ENCODE peak calls at places on chromosomes 6 and 20, in seven cellular contexts. Q, A, K, Y, D, R and O are unnamed samples.

GRCh38 chr20:41476013-41476441 is 109.4 kb upstream of the EMILIN3 start:
- DNase-seq in K (no peak), A (no peak), R (no peak), Y (no peak), Q (no peak), D (no peak), O (no peak)

GRCh38 chr20:62716198-62716940 is 7.7 kb downstream of the NTSR1 start:
- DNase-seq in Q (no peak), R (no peak), D (no peak), A (no peak), K (no peak), Y (no peak), O (no peak)

GRCh38 chr6:105926318-105926717 is 159.8 kb upstream of the PRDM1 start:
- DNase-seq in K (no peak), R (no peak), D (no peak), A (no peak), Y (no peak), Q (no peak), O (no peak)

GRCh38 chr6:80126657-80127350 is 20.3 kb downstream of the BCKDHB start:
- DNase-seq in K (no peak), Y (no peak), Q (no peak), D (no peak), R (no peak), A (no peak), O (no peak)

GRCh38 chr6:92201618-92202017 is 1217.7 kb downstream of the EPHA7 start:
- DNase-seq in D (no peak), Q (no peak), K (no peak), A (no peak), R (no peak), Y (no peak), O (no peak)

GRCh38 chr6:170074435-170074834 is 216.4 kb downstream of the DLL1 start:
- DNase-seq in R (no peak), Q (no peak), Y (no peak), D (no peak), K (no peak), A (no peak), O (no peak)

GRCh38 chr6:125947581-125947980 is 9.0 kb upstream of the HINT3 start:
- DNase-seq in D (no peak), Y (no peak), Q (no peak), K (no peak), A (no peak), R (no peak), O (no peak)

GRCh38 chr6:43376551-43376981 is 7.1 kb upstream of the ZNF318 start:
- DNase-seq in K (no peak), Y (no peak), Q (no peak), A (no peak), R (peak), D (no peak), O (no peak)

GRCh38 chr6:14765106-14765505 is 480.8 kb upstream of the JARID2 start:
- DNase-seq in Q (no peak), A (no peak), K (no peak), D (no peak), Y (no peak), R (no peak), O (no peak)

GRCh38 chr6:135168766-135169165 is 12.3 kb upstream of the MYB start:
- DNase-seq in K (no peak), A (no peak), Y (no peak), R (no peak), Q (no peak), D (no peak), O (no peak)

GRCh38 chr20:37564016-37564387 is 36.3 kb upstream of the BLCAP start:
- DNase-seq in Y (no peak), R (no peak), D (no peak), A (no peak), Q (no peak), K (no peak), O (no peak)

GRCh38 chr6:21332077-21332476 is 261.5 kb upstream of the SOX4 start:
- DNase-seq in A (no peak), Q (no peak), D (no peak), Y (no peak), R (no peak), K (no peak), O (no peak)

GRCh38 chr6:45727824-45728449 is 287.7 kb downstream of the CLIC5 start:
- DNase-seq in A (no peak), Q (no peak), D (no peak), R (no peak), Y (no peak), K (no peak), O (no peak)

GRCh38 chr20:4961746-4962145 is 39.6 kb downstream of the SLC23A2 start:
- DNase-seq in Y (peak), A (no peak), R (no peak), D (no peak), K (no peak), Q (no peak), O (peak)

GRCh38 chr20:43669332-43669731 is 2.4 kb downstream of the MYBL2 start:
- DNase-seq in A (no peak), R (no peak), D (no peak), K (no peak), Q (no peak), Y (no peak), O (no peak)

GRCh38 chr6:104642871-104643270 is 216.8 kb downstream of the HACE1 start:
- DNase-seq in D (no peak), Y (no peak), A (no peak), R (no peak), K (no peak), Q (no peak), O (no peak)

GRCh38 chr6:9494864-9495263 is 920.0 kb downstream of the TFAP2A start:
- DNase-seq in A (no peak), D (no peak), Q (no peak), K (no peak), Y (no peak), R (no peak), O (no peak)

GRCh38 chr20:63771046-63771707 is 31.6 kb downstream of the SLC2A4RG start:
- DNase-seq in A (no peak), D (no peak), R (no peak), Y (no peak), Q (no peak), K (no peak), O (no peak)

GRCh38 chr6:30741789-30742315 is 635 bp downstream of the FLOT1 start:
- DNase-seq in R (no peak), K (no peak), A (no peak), Y (no peak), Q (no peak), D (no peak), O (no peak)

GRCh38 chr20:44187763-44188709 is 1.0 kb upstream of the JPH2 start:
- DNase-seq in Y (no peak), A (no peak), K (no peak), D (peak), R (no peak), Q (no peak), O (no peak)

GRCh38 chr20:6235510-6235909 is 112.7 kb upstream of the FERMT1 start:
- DNase-seq in A (no peak), K (no peak), R (no peak), Q (no peak), Y (no peak), D (no peak), O (no peak)

GRCh38 chr6:21001736-21002135 is 467.5 kb downstream of the CDKAL1 start:
- DNase-seq in D (no peak), K (no peak), R (no peak), A (no peak), Q (no peak), Y (no peak), O (no peak)

GRCh38 chr6:29655658-29656057 is 1.2 kb upstream of the MOG start:
- DNase-seq in R (no peak), K (no peak), D (no peak), Q (no peak), Y (no peak), A (no peak), O (no peak)
- TF ChIP-seq SIN3A in R (no peak), K (no peak), D (no peak), Q (no peak), Y (no peak), A (no peak), O (no peak)

GRCh38 chr6:26457407-26457795 is 354 bp upstream of the BTN2A1 start:
- DNase-seq in Q (no peak), Y (no peak), K (no peak), A (peak), D (peak), R (no peak), O (no peak)
- TF ChIP-seq SIN3A in Q (no peak), Y (no peak), K (no peak), A (no peak), D (no peak), R (no peak), O (no peak)

GRCh38 chr6:99995916-99996315 is 1.9 kb upstream of the MCHR2 start:
- DNase-seq in Y (no peak), D (no peak), K (no peak), R (no peak), Q (no peak), A (no peak), O (no peak)

GRCh38 chr6:99993146-99993532 is 884 bp downstream of the MCHR2 start:
- DNase-seq in Q (no peak), A (no peak), K (no peak), D (no peak), R (no peak), Y (no peak), O (no peak)

GRCh38 chr6:99991955-99992354 is 2.1 kb downstream of the MCHR2 start:
- DNase-seq in K (no peak), Q (no peak), Y (no peak), A (no peak), R (no peak), D (no peak), O (no peak)

GRCh38 chr6:99997141-99997540 is 3.1 kb upstream of the MCHR2 start:
- DNase-seq in R (no peak), A (no peak), Q (no peak), D (no peak), Y (no peak), K (no peak), O (no peak)

DNA sequence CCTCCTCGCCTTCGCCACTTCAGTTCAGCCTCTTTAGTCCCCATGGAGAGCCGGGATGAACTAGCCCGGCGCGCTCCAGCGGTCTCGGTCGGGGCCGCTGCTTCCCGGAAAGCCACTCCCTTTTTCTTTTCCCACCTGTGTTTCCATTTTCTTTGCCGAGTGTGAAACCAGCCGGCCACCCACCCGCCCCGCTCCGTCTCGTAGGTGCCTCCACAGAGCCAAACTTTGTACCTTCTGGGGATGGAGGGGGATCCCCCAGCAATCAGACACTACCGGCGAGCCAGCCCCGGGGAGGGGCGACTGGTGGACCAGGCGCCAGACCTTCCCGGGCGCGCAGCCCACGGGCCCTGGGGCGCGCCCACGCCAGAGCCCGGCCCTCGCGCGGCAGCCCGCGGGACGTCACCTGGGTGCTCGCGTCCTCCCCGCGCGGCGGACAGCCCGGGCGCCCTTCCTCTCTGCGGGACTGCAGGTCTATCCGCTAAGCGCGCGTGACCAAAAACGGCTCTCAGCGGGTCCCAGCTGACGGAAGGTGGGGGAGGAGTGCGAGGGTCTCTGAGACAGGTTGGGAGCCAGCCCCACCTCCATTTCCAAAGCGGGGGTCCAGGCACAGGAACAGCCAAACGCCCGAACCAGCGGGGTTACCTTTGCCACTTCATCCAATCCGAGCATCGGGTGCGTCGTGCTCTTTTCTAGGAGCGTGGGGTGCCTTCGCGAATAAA is at the start of gene MCHR2:
- DNase-seq in D (peak), K (no peak), A (no peak), Q (no peak), Y (no peak), R (no peak), O (no peak)
- TF ChIP-seq SIN3A in D (no peak), K (no peak), A (no peak), Q (no peak), Y (no peak), R (no peak), O (no peak)

DNA sequence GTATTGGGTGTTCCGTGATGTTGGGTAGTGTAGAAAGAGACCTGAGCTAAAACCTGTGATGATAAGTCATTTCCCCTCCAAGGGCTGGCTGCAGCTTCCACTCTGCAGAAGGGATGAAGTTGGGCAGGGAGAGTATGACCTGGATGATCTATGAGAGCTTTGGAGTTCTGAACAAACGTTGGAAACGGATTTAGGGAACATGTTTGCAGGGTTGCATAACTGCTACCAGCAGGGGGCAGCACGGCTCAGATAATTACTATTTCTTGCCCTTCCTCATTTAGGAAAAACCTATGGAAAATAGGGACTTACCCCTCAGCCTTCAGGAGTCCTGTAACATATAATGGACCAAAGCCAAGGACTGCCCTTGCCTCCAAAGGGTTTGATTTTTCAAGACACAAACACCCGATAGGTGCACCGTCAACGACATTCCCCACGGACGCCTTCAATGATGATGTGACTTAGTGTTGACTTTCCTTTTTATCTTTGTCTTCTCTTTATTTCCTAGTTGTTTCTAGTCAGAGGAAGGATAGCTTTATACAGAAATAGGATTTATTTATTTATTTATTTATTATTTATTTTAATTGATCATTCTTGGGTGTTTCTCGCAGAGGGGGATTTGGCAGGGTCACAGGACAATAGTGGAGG is 164.9 kb upstream of the SASH1 start:
- DNase-seq in A (peak), R (no peak), Q (peak), K (no peak), Y (peak), D (peak), O (peak)
- TF ChIP-seq SIN3A in A (no peak), R (no peak), Q (no peak), K (no peak), Y (no peak), D (no peak), O (no peak)

GRCh38 chr20:59547596-59547995 is 56.7 kb upstream of the PHACTR3 start:
- DNase-seq in D (no peak), R (no peak), A (no peak), Q (no peak), Y (no peak), K (no peak), O (no peak)
- TF ChIP-seq SIN3A in D (no peak), R (no peak), A (no peak), Q (no peak), Y (no peak), K (no peak), O (no peak)

GRCh38 chr20:22689246-22689645 is 104.9 kb upstream of the FOXA2 start:
- DNase-seq in D (no peak), A (no peak), Q (no peak), K (no peak), R (no peak), Y (no peak), O (no peak)

GRCh38 chr20:22688485-22688884 is 104.1 kb upstream of the FOXA2 start:
- DNase-seq in Q (no peak), R (no peak), A (no peak), K (no peak), Y (no peak), D (no peak), O (no peak)

GRCh38 chr20:22691369-22692118 is 107.2 kb upstream of the FOXA2 start:
- DNase-seq in D (peak), R (no peak), K (peak), Y (peak), A (peak), Q (peak), O (peak)

GRCh38 chr20:22690616-22691179 is 106.3 kb upstream of the FOXA2 start:
- DNase-seq in R (no peak), K (no peak), Y (no peak), Q (no peak), D (no peak), A (no peak), O (no peak)

DNA sequence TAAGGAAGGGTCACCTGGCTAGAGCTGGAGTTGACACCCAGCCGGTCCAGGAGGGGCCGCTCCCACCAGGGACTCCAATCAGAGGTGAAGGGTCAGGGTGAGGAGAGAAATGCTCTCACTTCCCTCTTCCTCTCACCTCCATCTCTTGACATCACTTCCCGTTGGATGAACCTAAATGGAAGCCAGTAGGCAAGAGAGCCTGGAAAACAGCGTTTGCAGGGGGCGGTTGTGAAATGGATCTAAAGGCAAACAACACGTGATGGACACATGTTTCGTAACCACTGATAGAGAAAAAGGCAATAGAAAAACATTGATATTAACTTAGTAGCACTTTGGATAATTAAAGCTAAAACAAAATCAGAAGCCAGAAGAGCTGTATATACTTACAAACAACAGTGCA is 105.6 kb upstream of the FOXA2 start:
- DNase-seq in D (no peak), R (no peak), Y (no peak), A (no peak), K (no peak), Q (no peak), O (peak)
- TF ChIP-seq SIN3A in D (no peak), R (no peak), Y (no peak), A (no peak), K (no peak), Q (no peak), O (no peak)

DNA sequence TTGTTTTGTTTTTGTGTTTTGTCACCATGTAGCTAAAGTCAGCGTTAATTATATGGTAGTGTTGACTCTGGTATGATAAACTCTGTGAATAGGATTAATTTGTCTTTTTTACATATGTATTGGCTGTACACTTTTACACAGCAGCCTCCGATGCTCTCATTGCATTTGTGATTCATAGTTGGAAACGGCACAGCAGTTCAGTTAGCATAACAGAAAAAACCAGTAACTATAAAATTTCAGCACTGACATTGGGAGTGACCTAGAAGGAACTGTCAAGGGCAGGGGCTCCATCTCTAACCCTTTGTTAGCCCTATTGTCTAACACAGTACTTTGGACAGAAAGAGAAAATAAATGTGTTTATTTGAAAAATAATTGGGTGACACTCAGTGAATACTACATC is 5.6 kb upstream of the BEND6 start:
- DNase-seq in Q (no peak), Y (no peak), R (no peak), A (no peak), K (no peak), D (no peak), O (no peak)
- TF ChIP-seq SIN3A in Q (no peak), Y (no peak), R (no peak), A (no peak), K (no peak), D (no peak), O (no peak)

DNA sequence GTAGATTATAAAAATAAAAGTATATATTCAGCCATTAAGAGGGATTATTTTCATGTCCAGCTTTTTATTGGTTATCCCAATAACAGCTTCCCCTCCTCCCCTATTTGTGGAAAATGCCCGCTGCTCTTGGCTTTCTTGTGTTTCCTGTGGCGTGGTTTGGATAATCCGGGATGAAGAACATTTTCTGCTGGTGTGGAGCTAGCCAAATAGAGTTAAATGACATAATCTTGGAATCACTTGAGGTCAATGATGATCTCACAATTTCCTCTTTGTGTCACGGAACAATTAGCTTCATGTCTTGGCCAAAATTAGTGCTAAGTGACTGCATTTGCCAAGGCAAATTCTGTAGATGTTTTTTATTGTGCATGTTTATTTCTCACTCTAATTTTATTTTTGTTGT is 394.0 kb downstream of the LAMA2 start:
- DNase-seq in Y (no peak), D (no peak), A (no peak), Q (no peak), R (no peak), K (no peak), O (no peak)
- TF ChIP-seq SIN3A in Y (no peak), D (no peak), A (no peak), Q (no peak), R (no peak), K (no peak), O (no peak)

DNA sequence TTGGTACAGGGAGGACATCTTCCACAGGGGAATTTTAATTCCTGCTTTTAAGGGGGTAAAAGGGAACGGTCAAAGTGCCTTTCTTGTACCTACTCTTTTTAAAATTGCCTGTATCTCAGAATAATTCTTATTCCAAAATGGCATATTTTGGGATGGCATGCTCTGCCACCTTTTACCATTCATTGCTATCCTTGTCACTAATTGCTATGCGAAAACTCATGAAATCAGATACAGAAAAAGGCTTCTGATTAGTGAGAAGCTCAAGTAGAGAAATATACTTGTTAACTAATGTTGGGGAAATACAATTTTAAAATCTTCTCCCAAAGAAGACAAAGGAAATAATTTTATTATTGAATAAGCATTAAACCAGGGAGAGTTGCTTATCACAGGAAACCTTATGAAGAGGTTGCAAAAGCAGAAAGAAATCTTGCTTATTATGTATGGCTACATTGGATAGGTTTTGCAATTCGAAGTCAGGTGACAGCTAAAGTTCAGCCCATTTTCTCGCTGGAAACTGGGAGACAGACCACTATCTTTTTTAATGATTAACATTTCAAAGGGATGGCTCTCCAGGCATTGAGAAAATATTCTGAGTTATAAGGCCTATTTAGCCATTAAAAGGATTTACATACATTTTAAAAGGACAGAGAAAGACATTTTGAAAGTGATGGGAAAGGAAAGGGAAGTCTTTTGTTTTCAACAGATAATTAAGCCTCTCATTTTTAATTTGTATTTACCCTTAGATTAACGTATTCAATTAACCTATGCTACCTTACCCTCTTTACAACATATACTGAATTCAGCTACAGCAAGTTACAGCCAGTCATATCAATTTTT is 110.3 kb upstream of the PRSS16 start:
- DNase-seq in Y (no peak), K (no peak), D (no peak), R (no peak), A (no peak), Q (no peak), O (peak)
- TF ChIP-seq SIN3A in Y (no peak), K (no peak), D (no peak), R (no peak), A (no peak), Q (no peak), O (no peak)